ENCODE peak calls at places on chromosomes 5 and 9, in nine cellular contexts. M, I, K, E, W, U, J, Q and S are unnamed samples.

GRCh38 chr5:61280766-61281427 is 51.2 kb upstream of the ZSWIM6 start:
- DNase-seq in M (no peak), I (no peak), K (peak; percentile 40), E (no peak), W (no peak), U (no peak), J (no peak), Q (no peak), S (no peak)

GRCh38 chr5:102811962-102812361 is 56.9 kb downstream of the PAM start:
- DNase-seq in M (no peak), I (peak; percentile 50), K (peak; percentile 96), E (no peak), W (peak; percentile 52), U (no peak), J (no peak), Q (no peak), S (no peak)

GRCh38 chr9:97645720-97646119 is 12.1 kb downstream of the NCBP1 start:
- DNase-seq in M (no peak), I (no peak), K (no peak), E (no peak), W (no peak), U (no peak), J (no peak), Q (no peak), S (no peak)

GRCh38 chr9:16871358-16872151 is 1.1 kb upstream of the BNC2 start:
- DNase-seq in M (peak; percentile 67), I (peak; percentile 82), K (peak; percentile 71), E (peak; percentile 78), W (no peak), U (no peak), J (peak; percentile 57), Q (peak; percentile 69), S (peak; percentile 50)

GRCh38 chr5:113118298-113118697 is 141.7 kb downstream of the DCP2 start:
- DNase-seq in M (no peak), I (no peak), K (no peak), E (no peak), W (no peak), U (no peak), J (no peak), Q (peak; percentile 60), S (no peak)

GRCh38 chr5:93674138-93674537 is 67.3 kb downstream of the POU5F2 start:
- DNase-seq in M (no peak), I (no peak), K (no peak), E (no peak), W (no peak), U (no peak), J (no peak), Q (peak; percentile 21), S (no peak)

GRCh38 chr5:42951169-42951846 is 88.8 kb downstream of the ANXA2R start:
- DNase-seq in M (no peak), I (peak; percentile 77), K (no peak), E (peak; percentile 36), W (no peak), U (peak; percentile 25), J (no peak), Q (peak; percentile 45), S (no peak)

GRCh38 chr5:137778772-137779564 is 24.8 kb upstream of the HNRNPA0 start:
- DNase-seq in M (peak; percentile 62), I (peak; percentile 58), K (peak; percentile 54), E (peak; percentile 68), W (peak; percentile 44), U (peak; percentile 51), J (peak; percentile 50), Q (peak; percentile 35), S (peak; percentile 55)

GRCh38 chr5:1552469-1553255 is 28.9 kb upstream of the LPCAT1 start:
- DNase-seq in M (peak; percentile 53), I (peak; percentile 70), K (no peak), E (peak; percentile 44), W (no peak), U (no peak), J (peak; percentile 33), Q (no peak), S (no peak)

GRCh38 chr5:1228121-1228520 is 2.9 kb downstream of the SLC6A18 start:
- DNase-seq in M (no peak), I (no peak), K (no peak), E (no peak), W (no peak), U (no peak), J (no peak), Q (no peak), S (no peak)

GRCh38 chr5:172648008-172648359 is 6.9 kb downstream of the NEURL1B start:
- DNase-seq in M (no peak), I (no peak), K (no peak), E (no peak), W (no peak), U (no peak), J (no peak), Q (no peak), S (peak; percentile 47)

GRCh38 chr5:172646716-172647285 is 5.7 kb downstream of the NEURL1B start:
- DNase-seq in M (peak; percentile 75), I (peak; percentile 28), K (no peak), E (peak; percentile 77), W (no peak), U (no peak), J (no peak), Q (no peak), S (peak; percentile 55)

GRCh38 chr5:172647341-172648007 is 6.4 kb downstream of the NEURL1B start:
- DNase-seq in M (no peak), I (no peak), K (no peak), E (no peak), W (no peak), U (no peak), J (no peak), Q (no peak), S (no peak)

GRCh38 chr5:172645271-172645670 is 4.2 kb downstream of the NEURL1B start:
- DNase-seq in M (no peak), I (no peak), K (no peak), E (no peak), W (no peak), U (no peak), J (no peak), Q (peak; percentile 71), S (no peak)

GRCh38 chr5:172648755-172649154 is 7.7 kb downstream of the NEURL1B start:
- DNase-seq in M (no peak), I (no peak), K (no peak), E (no peak), W (no peak), U (no peak), J (no peak), Q (no peak), S (no peak)
- H3K4me3 ChIP-seq in M (no peak overlapping the region), I (no peak overlapping the region), K (no peak overlapping the region), E (no peak overlapping the region), W (no peak overlapping the region), U (no peak overlapping the region), J (no peak overlapping the region), Q (no peak overlapping the region), S (no peak overlapping the region)

GRCh38 chr9:107283621-107284616 is 840 bp downstream of the RAD23B start:
- DNase-seq in M (peak; percentile 92), I (peak; percentile 83), K (peak; percentile 77), E (peak; percentile 96), W (peak; percentile 51), U (peak; percentile 89), J (peak; percentile 86), Q (no peak), S (peak; percentile 87)

GRCh38 chr9:107286057-107286456 is 3.0 kb downstream of the RAD23B start:
- DNase-seq in M (no peak), I (peak; percentile 55), K (peak; percentile 52), E (no peak), W (no peak), U (no peak), J (no peak), Q (no peak), S (peak; percentile 50)

GRCh38 chr9:107284636-107285035 is 1.6 kb downstream of the RAD23B start:
- DNase-seq in M (no peak), I (peak; percentile 31), K (no peak), E (no peak), W (no peak), U (peak; percentile 26), J (peak; percentile 68), Q (no peak), S (no peak)

GRCh38 chr9:107282759-107283620 is at the start of gene RAD23B:
- DNase-seq in M (peak; percentile 99), I (peak; percentile 99), K (peak; percentile 96), E (peak; percentile 98), W (peak; percentile 94), U (peak; percentile 97), J (peak; percentile 97), Q (peak; percentile 98), S (peak; percentile 100)

DNA sequence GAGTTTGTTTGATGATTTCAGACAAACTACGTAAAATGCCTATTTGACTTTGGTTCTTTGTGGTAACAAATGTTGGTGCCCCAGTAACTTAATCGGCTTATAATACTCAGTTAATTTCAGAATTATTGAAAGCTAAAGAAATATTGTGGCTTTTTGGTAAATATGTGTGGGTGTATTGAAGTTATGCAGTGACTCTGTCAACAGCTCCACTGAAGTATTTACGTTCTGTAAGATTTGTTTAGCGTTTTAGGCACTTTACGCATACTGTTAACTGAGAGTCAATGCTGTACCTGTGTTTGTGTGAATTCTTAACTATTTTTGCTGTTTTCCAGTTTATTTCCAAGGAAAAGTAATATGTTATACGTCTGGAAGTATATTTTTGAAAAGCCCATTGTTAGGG is 2.2 kb downstream of the RAD23B start:
- DNase-seq in M (no peak), I (no peak), K (no peak), E (no peak), W (no peak), U (no peak), J (no peak), Q (no peak), S (no peak)
- TF ChIP-seq EZH2phosphoT487 in M (no peak), I (no peak), K (no peak), E (no peak), W (no peak), U (no peak), J (no peak), Q (no peak), S (no peak)

DNA sequence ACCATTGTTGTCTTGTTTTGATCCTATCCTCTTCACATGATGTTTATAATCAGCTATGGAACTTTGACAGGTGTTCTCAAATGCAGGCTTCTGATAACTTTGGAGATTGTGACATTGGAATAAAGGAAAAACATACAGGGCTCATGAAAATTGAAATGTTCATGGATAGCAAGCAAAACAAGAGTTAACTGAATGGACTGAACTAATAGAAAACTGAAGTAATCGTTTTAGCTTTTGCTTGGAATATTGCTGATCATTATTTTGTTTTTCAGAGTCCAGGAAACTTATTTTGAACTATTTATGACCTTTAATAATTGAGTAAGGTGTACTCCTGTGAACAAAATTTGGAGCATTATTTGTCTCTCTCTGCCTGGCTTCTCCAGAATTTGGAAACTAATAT is 436.7 kb upstream of the CDH9 start:
- DNase-seq in M (no peak), I (no peak), K (no peak), E (no peak), W (no peak), U (no peak), J (no peak), Q (no peak), S (no peak)
- H3K4me3 ChIP-seq in M (peak overlapping the region; percentile 65), I (peak overlapping the region; percentile 65), K (no peak overlapping the region), E (peak overlapping the region; percentile 85), W (no peak overlapping the region), U (no peak overlapping the region), J (no peak overlapping the region), Q (no peak overlapping the region), S (no peak overlapping the region)

DNA sequence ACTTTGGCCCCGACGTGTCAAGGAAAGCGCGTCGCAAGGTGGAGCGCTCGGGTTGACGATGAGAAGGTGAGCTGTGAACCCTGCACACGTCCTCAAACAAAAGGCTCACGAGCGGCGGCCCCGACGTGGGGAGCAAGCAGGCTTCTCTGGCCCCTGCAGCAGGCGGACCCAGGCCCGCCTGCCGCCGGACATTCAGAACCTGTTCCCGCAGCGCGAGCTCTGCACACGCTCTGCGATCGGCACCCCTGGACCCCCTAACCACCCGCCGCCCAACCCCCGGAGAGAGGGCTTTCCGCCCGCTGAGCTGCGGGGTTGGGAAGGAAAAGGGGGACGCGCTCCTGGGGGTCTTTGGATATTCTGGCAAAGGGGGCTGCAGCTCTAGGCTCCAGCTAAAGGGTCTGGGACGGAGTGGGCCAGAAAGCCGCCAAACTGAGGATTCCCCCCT is 1.2 kb downstream of the FBN2 start:
- DNase-seq in M (peak; percentile 76), I (peak; percentile 31), K (no peak), E (peak; percentile 55), W (no peak), U (no peak), J (no peak), Q (peak; percentile 6), S (peak; percentile 65)
- TF ChIP-seq EZH2phosphoT487 in M (no peak), I (no peak), K (no peak), E (no peak), W (no peak), U (no peak), J (no peak), Q (no peak), S (no peak)